ENCODE peak calls at places on chromosomes 4 and X, in seven cellular contexts. L is HCT116, S is HepG2, E is H1, W is SK-N-SH, G is K562, C is GM12878. M is an unnamed sample. For H3K4me1, the result is how much of the 10 kb centered on the place peaks cover.

GRCh38 chr4:102343964-102344519 is 1.2 kb downstream of the SLC39A8 start:
- DNase-seq in C (peak), G (peak), E (no peak), S (no peak), L (peak), W (no peak), M (no peak)

GRCh38 chr4:6692806-6693205 is 872 bp upstream of the S100P start:
- DNase-seq in C (no peak), L (no peak), E (no peak), G (no peak), W (no peak), S (peak), M (no peak)

GRCh38 chr4:53601251-53601764 is 10.0 kb upstream of the LNX1 start:
- DNase-seq in E (peak), G (peak), C (no peak), S (peak), W (peak), L (no peak), M (no peak)

GRCh38 chr4:129218355-129218754 is 122.4 kb downstream of the C4orf33 start:
- DNase-seq in L (no peak), S (no peak), E (no peak), G (peak), W (no peak), C (no peak), M (no peak)

GRCh38 chr4:163554870-163555465 is 60.5 kb downstream of the TMA16 start:
- DNase-seq in W (peak), S (no peak), C (no peak), E (no peak), G (peak), L (no peak), M (no peak)

GRCh38 chr4:24551492-24552330 is 32.6 kb downstream of the DHX15 start:
- DNase-seq in W (no peak), S (no peak), C (no peak), E (no peak), L (peak), G (peak), M (no peak)

GRCh38 chr4:101555341-101555880 is 208.1 kb upstream of the PPP3CA start:
- DNase-seq in L (no peak), W (no peak), C (no peak), G (no peak), E (no peak), S (no peak), M (no peak)

GRCh38 chr4:114132830-114133229 is 153.4 kb upstream of the ARSJ start:
- DNase-seq in L (no peak), E (no peak), G (peak), S (no peak), W (no peak), C (no peak), M (no peak)

GRCh38 chr4:37453004-37453360 is 208.4 kb downstream of the NWD2 start:
- DNase-seq in C (peak), E (peak), G (peak), L (peak), W (peak), S (peak), M (peak)

GRCh38 chr4:186920486-186920885 is 196.8 kb upstream of the FAT1 start:
- DNase-seq in C (no peak), S (no peak), G (no peak), L (no peak), W (no peak), E (no peak), M (no peak)

GRCh38 chr4:3382251-3382650 is 59.5 kb upstream of the HGFAC start:
- DNase-seq in W (no peak), C (no peak), S (no peak), E (no peak), G (no peak), L (no peak), M (no peak)

GRCh38 chr4:28469387-28469786 is 1608.7 kb downstream of the STIM2 start:
- DNase-seq in W (no peak), C (no peak), L (no peak), S (no peak), E (no peak), G (no peak), M (no peak)
- H3K4me1 ChIP-seq in W (under half), C (under half), L (under half), S (under half), E (under half), G (under half), M (under half)

GRCh38 chr4:154779362-154779947 is 1.6 kb upstream of the RBM46 start:
- DNase-seq in L (peak), W (peak), G (peak), S (peak), C (no peak), E (no peak), M (no peak)
- TF ChIP-seq SIN3A in L (no peak), W (no peak), G (no peak), S (no peak), C (no peak), E (no peak), M (no peak)

GRCh38 chrX:12950851-12951589 is 23.9 kb upstream of the TMSB4X start:
- DNase-seq in W (peak), C (peak), S (peak), G (peak), E (no peak), L (no peak), M (no peak)
- H3K4me1 ChIP-seq in W (under half), C (half or more), S (half or more), G (under half), E (under half), L (under half), M (under half)

GRCh38 chrX:136731207-136731782 is 49.4 kb downstream of the ARHGEF6 start:
- DNase-seq in S (no peak), W (no peak), E (no peak), C (no peak), G (no peak), L (no peak), M (no peak)
- TF ChIP-seq SIN3A in S (no peak), W (no peak), E (no peak), C (no peak), G (no peak), L (no peak), M (no peak)

GRCh38 chr4:159722052-159722451 is 619.2 kb downstream of the RAPGEF2 start:
- DNase-seq in W (no peak), E (no peak), C (no peak), G (no peak), S (no peak), L (no peak), M (no peak)
- H3K4me1 ChIP-seq in W (under half), E (under half), C (under half), G (under half), S (under half), L (under half), M (under half)

GRCh38 chr4:60575336-60575735 is 624.8 kb upstream of the ADGRL3 start:
- DNase-seq in C (no peak), L (no peak), S (no peak), E (no peak), G (no peak), W (no peak), M (no peak)
- TF ChIP-seq SIN3A in C (no peak), L (no peak), S (no peak), E (no peak), G (no peak), W (no peak), M (no peak)